ENCODE peak calls at places on chromosomes 4 and X, in five cellular contexts. Q is psoas muscle, E is BJ, B is nephron progenitor cell, R is right lobe of liver. W is an unnamed sample.

GRCh38 chr4:150853882-150854281 is 161.2 kb downstream of the LRBA start:
- DNase-seq in Q (no peak), E (no peak), B (no peak), R (no peak), W (no peak)

GRCh38 chr4:188107931-188108843 is 1.2 kb downstream of the TRIML2 start:
- DNase-seq in Q (no peak), E (peak; percentile 26), B (no peak), R (no peak), W (no peak)

GRCh38 chr4:118076958-118077766 is 42.9 kb downstream of the NDST3 start:
- DNase-seq in Q (no peak), E (no peak), B (no peak), R (peak; percentile 54), W (no peak)

GRCh38 chrX:15204130-15204751 is 65.6 kb downstream of the ASB9 start:
- DNase-seq in Q (no peak), E (no peak), B (no peak), R (no peak), W (no peak)

GRCh38 chr4:95049838-95050237 is 292.1 kb downstream of the BMPR1B start:
- DNase-seq in Q (no peak), E (no peak), B (no peak), R (no peak), W (no peak)

GRCh38 chr4:23741586-23742240 is 148.1 kb downstream of the PPARGC1A start:
- DNase-seq in Q (no peak), E (no peak), B (no peak), R (no peak), W (no peak)

GRCh38 chr4:73308286-73308685 is 49.7 kb upstream of the ANKRD17 start:
- DNase-seq in Q (no peak), E (no peak), B (no peak), R (no peak), W (no peak)

GRCh38 chr4:153465583-153465921 is 608 bp upstream of the TMEM131L start:
- DNase-seq in Q (peak; percentile 49), E (no peak), B (peak; percentile 45), R (peak; percentile 74), W (no peak)

GRCh38 chr4:151857368-151857767 is 96.6 kb upstream of the GATB start:
- DNase-seq in Q (no peak), E (no peak), B (no peak), R (no peak), W (no peak)

GRCh38 chr4:145308598-145308997 is 128.2 kb upstream of the OTUD4 start:
- DNase-seq in Q (no peak), E (no peak), B (no peak), R (no peak), W (no peak)

GRCh38 chr4:162116085-162116784 is 47.6 kb downstream of the FSTL5 start:
- DNase-seq in Q (no peak), E (no peak), B (no peak), R (no peak), W (peak; percentile 17)

GRCh38 chr4:95728145-95728544 is 111.7 kb upstream of the PDHA2 start:
- DNase-seq in Q (no peak), E (no peak), B (no peak), R (no peak), W (peak; percentile 15)

GRCh38 chr4:76003015-76003414 is 4.3 kb downstream of the CXCL9 start:
- DNase-seq in Q (no peak), E (no peak), B (no peak), R (no peak), W (no peak)

GRCh38 chrX:139203681-139204575 is 326.6 kb upstream of the F9 start:
- DNase-seq in Q (peak; percentile 21), E (no peak), B (peak; percentile 58), R (no peak), W (no peak)

GRCh38 chr4:78602334-78602733 is 50.8 kb downstream of the ANXA3 start:
- DNase-seq in Q (no peak), E (no peak), B (no peak), R (no peak), W (no peak)

GRCh38 chrX:68307767-68308166 is 125.5 kb downstream of the OPHN1 start:
- DNase-seq in Q (no peak), E (peak; percentile 56), B (no peak), R (no peak), W (peak; percentile 32)

GRCh38 chr4:141497627-141498026 is 138.8 kb upstream of the IL15 start:
- DNase-seq in Q (no peak), E (no peak), B (no peak), R (no peak), W (no peak)

GRCh38 chr4:86482851-86483490 is 111.1 kb upstream of the PTPN13 start:
- DNase-seq in Q (no peak), E (no peak), B (peak; percentile 36), R (no peak), W (no peak)

GRCh38 chr4:108453366-108453765 is 167.0 kb upstream of the RPL34 start:
- DNase-seq in Q (no peak), E (no peak), B (no peak), R (no peak), W (no peak)

GRCh38 chrX:17580529-17581155 is 156.7 kb upstream of the SCML1 start:
- DNase-seq in Q (no peak), E (peak; percentile 35), B (no peak), R (no peak), W (no peak)

GRCh38 chr4:142567199-142567598 is 278.9 kb downstream of the INPP4B start:
- DNase-seq in Q (no peak), E (no peak), B (no peak), R (no peak), W (no peak)

GRCh38 chrX:54560411-54560810 is 30.4 kb downstream of the GNL3L start:
- DNase-seq in Q (no peak), E (no peak), B (no peak), R (no peak), W (no peak)

GRCh38 chrX:82218361-82218760 is 1016.5 kb downstream of the SH3BGRL start:
- DNase-seq in Q (no peak), E (no peak), B (no peak), R (no peak), W (no peak)

GRCh38 chr4:142095886-142096605 is 459.7 kb downstream of the IL15 start:
- DNase-seq in Q (no peak), E (peak; percentile 76), B (no peak), R (no peak), W (peak; percentile 94)

GRCh38 chrX:119721487-119721886 is 28.5 kb upstream of the SEPTIN6 start:
- DNase-seq in Q (no peak), E (no peak), B (no peak), R (no peak), W (no peak)

GRCh38 chrX:129959493-129959832 is 23.0 kb upstream of the BCORL1 start:
- DNase-seq in Q (no peak), E (no peak), B (peak; percentile 36), R (no peak), W (no peak)

GRCh38 chr4:164212134-164212533 is 541.8 kb upstream of the SMIM31 start:
- DNase-seq in Q (no peak), E (no peak), B (no peak), R (no peak), W (no peak)

GRCh38 chrX:102516314-102516936 is at the start of gene TMSB15A:
- DNase-seq in Q (peak; percentile 68), E (no peak), B (peak; percentile 81), R (peak; percentile 59), W (no peak)

GRCh38 chrX:53160297-53160983 is 64.6 kb downstream of the KDM5C start:
- DNase-seq in Q (no peak), E (no peak), B (no peak), R (no peak), W (no peak)

GRCh38 chr4:57064811-57065711 is 45.1 kb downstream of the IGFBP7 start:
- DNase-seq in Q (peak; percentile 63), E (peak; percentile 73), B (no peak), R (no peak), W (no peak)

GRCh38 chrX:147838465-147839131 is 73.1 kb upstream of the FMR1 start:
- DNase-seq in Q (no peak), E (no peak), B (no peak), R (no peak), W (no peak)

GRCh38 chr4:147596377-147596776 is 20.8 kb upstream of the TMEM184C start:
- DNase-seq in Q (no peak), E (no peak), B (no peak), R (no peak), W (no peak)

GRCh38 chr4:147597561-147597960 is 19.6 kb upstream of the TMEM184C start:
- DNase-seq in Q (no peak), E (no peak), B (no peak), R (no peak), W (no peak)

GRCh38 chr4:147596976-147597375 is 20.2 kb upstream of the TMEM184C start:
- DNase-seq in Q (no peak), E (peak; percentile 67), B (no peak), R (no peak), W (peak; percentile 83)

GRCh38 chr4:147591048-147591577 is 26.1 kb upstream of the TMEM184C start:
- DNase-seq in Q (no peak), E (no peak), B (no peak), R (no peak), W (no peak)

DNA sequence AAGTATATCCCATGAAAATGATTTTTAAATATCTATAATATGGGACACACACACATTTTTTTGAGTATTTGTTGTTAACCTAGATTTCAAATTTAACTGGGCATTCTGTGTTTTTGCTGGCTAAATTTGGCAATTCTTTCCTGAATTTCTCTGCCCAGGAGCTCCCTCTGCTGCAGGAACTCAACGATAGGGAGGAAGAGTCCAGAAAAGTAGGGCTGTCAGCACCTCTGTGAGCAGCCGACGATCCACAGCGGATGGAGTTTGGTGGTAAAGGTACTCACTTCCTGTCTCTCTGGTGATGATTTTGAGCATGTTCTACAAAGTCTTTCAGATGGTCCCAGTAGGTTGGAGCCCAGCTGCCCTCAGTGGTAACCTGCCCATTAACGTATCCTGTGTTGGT is 23.1 kb upstream of the TMEM184C start:
- DNase-seq in Q (no peak), E (no peak), B (no peak), R (no peak), W (no peak)
- TF ChIP-seq CTCF in Q (no peak), E (peak; percentile 9), B (no peak), R (no peak), W (no peak)

GRCh38 chr4:38466401-38466800 is 197.6 kb upstream of the KLF3 start:
- DNase-seq in Q (no peak), E (no peak), B (no peak), R (no peak), W (no peak)
- TF ChIP-seq CTCF in Q (no peak), E (no peak), B (no peak), R (no peak), W (no peak)

GRCh38 chr4:168720396-168720795 is 223.5 kb downstream of the PALLD start:
- DNase-seq in Q (no peak), E (no peak), B (no peak), R (no peak), W (no peak)
- TF ChIP-seq CTCF in Q (no peak), E (no peak), B (no peak), R (no peak), W (no peak)

GRCh38 chrX:150143721-150144440 is 205.6 kb upstream of the EOLA2 start:
- DNase-seq in Q (no peak), E (no peak), B (no peak), R (no peak), W (no peak)

GRCh38 chrX:150150780-150151125 is 212.4 kb upstream of the MAMLD1 start:
- DNase-seq in Q (no peak), E (no peak), B (no peak), R (no peak), W (no peak)

GRCh38 chrX:150150081-150150779 is 211.9 kb upstream of the EOLA2 start:
- DNase-seq in Q (no peak), E (no peak), B (no peak), R (no peak), W (no peak)

GRCh38 chrX:150148749-150149672 is 210.7 kb upstream of the EOLA2 start:
- DNase-seq in Q (no peak), E (no peak), B (no peak), R (no peak), W (no peak)

GRCh38 chrX:150146271-150146888 is 208.1 kb upstream of the EOLA2 start:
- DNase-seq in Q (no peak), E (no peak), B (no peak), R (no peak), W (no peak)
- TF ChIP-seq CTCF in Q (no peak), E (no peak), B (no peak), R (no peak), W (peak; percentile 24)